ENCODE peak calls at places on chromosomes 2 and 18, in six cellular contexts. M is T-cell; X is COR-L47; G is nucleus accumbens; I is effector CD8-positive, alpha-beta T cell; U is amygdala. R is an unnamed sample.

GRCh38 chr2:111134082-111134481 is 13.4 kb downstream of the BCL2L11 start:
- DNase-seq in M (no peak), U (no peak), I (no peak), G (no peak), X (no peak), R (no peak)

GRCh38 chr2:20355131-20355530 is 4.5 kb upstream of the PUM2 start:
- DNase-seq in G (no peak), M (no peak), U (no peak), X (no peak), I (no peak), R (peak; percentile 13)

GRCh38 chr2:8544168-8544785 is 137.6 kb upstream of the ID2 start:
- DNase-seq in M (no peak), X (no peak), G (no peak), I (no peak), U (no peak), R (no peak)

GRCh38 chr2:69559696-69560482 is 83.7 kb downstream of the AAK1 start:
- DNase-seq in X (peak; percentile 36), G (no peak), M (no peak), U (peak; percentile 3), I (no peak), R (peak; percentile 56)

GRCh38 chr2:202693503-202693902 is 58.7 kb downstream of the FAM117B start:
- DNase-seq in M (no peak), G (no peak), U (no peak), I (no peak), X (no peak), R (no peak)

GRCh38 chr2:231545105-231545902 is 15.1 kb upstream of the NMUR1 start:
- DNase-seq in X (no peak), G (no peak), U (no peak), I (no peak), M (no peak), R (no peak)

GRCh38 chr2:187994464-187995331 is 297.0 kb upstream of the GULP1 start:
- DNase-seq in M (no peak), U (peak; percentile 1), I (no peak), X (peak; percentile 79), G (peak; percentile 33), R (no peak)

GRCh38 chr2:232458661-232459418 is 2.9 kb downstream of the ALPI start:
- DNase-seq in U (no peak), G (no peak), X (no peak), M (no peak), I (no peak), R (no peak)

GRCh38 chr2:236562434-236562833 is 7.2 kb upstream of the ACKR3 start:
- DNase-seq in X (no peak), G (no peak), M (no peak), I (no peak), U (no peak), R (no peak)

GRCh38 chr18:54232485-54233227 is 8.2 kb upstream of the MBD2 start:
- DNase-seq in M (no peak), I (no peak), X (no peak), U (no peak), G (no peak), R (no peak)

GRCh38 chr2:83695037-83695436 is 764.0 kb downstream of the SUCLG1 start:
- DNase-seq in M (no peak), U (no peak), I (no peak), X (no peak), G (no peak), R (no peak)

GRCh38 chr18:5630057-5630765 is 86.4 kb upstream of the EPB41L3 start:
- DNase-seq in U (peak; percentile 12), I (no peak), M (no peak), X (peak; percentile 92), G (peak; percentile 65), R (no peak)

GRCh38 chr2:44969936-44970335 is 28.4 kb downstream of the SIX3 start:
- DNase-seq in I (no peak), U (no peak), X (no peak), G (no peak), M (no peak), R (no peak)

GRCh38 chr18:78130232-78131195 is 849.1 kb upstream of the SALL3 start:
- DNase-seq in G (no peak), M (no peak), U (no peak), I (no peak), X (no peak), R (no peak)

GRCh38 chr18:32545631-32546030 is 74.9 kb upstream of the GAREM1 start:
- DNase-seq in G (no peak), I (no peak), U (no peak), M (no peak), X (no peak), R (no peak)

GRCh38 chr2:233353769-233354499 is at the start of gene DGKD:
- DNase-seq in U (no peak), G (peak; percentile 62), X (no peak), I (peak; percentile 72), M (peak; percentile 49), R (no peak)

GRCh38 chr2:160434254-160434948 is 59.2 kb downstream of the RBMS1 start:
- DNase-seq in I (no peak), G (no peak), M (no peak), U (no peak), X (no peak), R (no peak)

GRCh38 chr2:2707111-2708035 is 376.3 kb upstream of the MYT1L start:
- DNase-seq in M (no peak), X (no peak), I (no peak), G (peak; percentile 35), U (no peak), R (no peak)

GRCh38 chr2:38076250-38076709 is 329 bp upstream of the CYP1B1 start:
- DNase-seq in M (no peak), U (no peak), I (no peak), X (peak; percentile 29), G (peak; percentile 48), R (peak; percentile 76)

GRCh38 chr2:64711260-64711659 is 57.5 kb upstream of the SERTAD2 start:
- DNase-seq in M (no peak), I (no peak), X (no peak), U (no peak), G (no peak), R (no peak)

GRCh38 chr2:74036450-74037175 is 51.9 kb downstream of the TET3 start:
- DNase-seq in I (no peak), U (no peak), G (no peak), M (no peak), X (no peak), R (no peak)

GRCh38 chr2:145927398-145927951 is 1407.6 kb upstream of the ZEB2 start:
- DNase-seq in I (no peak), M (no peak), G (no peak), X (no peak), U (no peak), R (no peak)

GRCh38 chr2:42722328-42723190 is 41.4 kb downstream of the OXER1 start:
- DNase-seq in U (peak; percentile 14), G (peak; percentile 21), X (peak; percentile 4), I (no peak), M (no peak), R (peak; percentile 92)

GRCh38 chr2:117942551-117942950 is 71.3 kb downstream of the CCDC93 start:
- DNase-seq in I (no peak), M (no peak), U (no peak), X (no peak), G (no peak), R (no peak)

GRCh38 chr2:234468503-234468902 is 28.4 kb downstream of the ARL4C start:
- DNase-seq in M (no peak), U (no peak), X (no peak), I (no peak), G (no peak), R (no peak)

GRCh38 chr2:217610411-217610814 is 392.4 kb downstream of the TNS1 start:
- DNase-seq in U (no peak), M (no peak), I (peak; percentile 19), X (peak; percentile 69), G (no peak), R (no peak)

GRCh38 chr18:75211721-75212625 is 1.4 kb downstream of the TSHZ1 start:
- DNase-seq in X (peak; percentile 47), M (no peak), I (no peak), G (no peak), U (no peak), R (no peak)

GRCh38 chr2:133667-134593 is 87.6 kb upstream of the FAM110C start:
- DNase-seq in G (no peak), X (no peak), U (no peak), I (no peak), M (no peak), R (no peak)

GRCh38 chr2:37244017-37244416 is 12.6 kb downstream of the NDUFAF7 start:
- DNase-seq in U (no peak), M (no peak), X (no peak), G (no peak), I (no peak), R (no peak)

GRCh38 chr18:74524097-74524496 is 10.2 kb upstream of the CNDP1 start:
- DNase-seq in G (no peak), U (no peak), I (no peak), X (peak; percentile 40), M (no peak), R (no peak)

GRCh38 chr2:150994041-150994440 is 267.6 kb downstream of the RBM43 start:
- DNase-seq in I (no peak), X (no peak), U (no peak), M (no peak), G (no peak), R (peak; percentile 9)

GRCh38 chr2:28469304-28469703 is 26.6 kb upstream of the PLB1 start:
- DNase-seq in M (no peak), G (no peak), X (no peak), I (no peak), U (no peak), R (no peak)

GRCh38 chr2:132515010-132515409 is 98.4 kb downstream of the GPR39 start:
- DNase-seq in G (no peak), U (no peak), M (no peak), X (no peak), I (no peak), R (no peak)

R was measured in fibroblast of the conjunctiva.